ENCODE peak calls at places on chromosomes 4 and X, in six cellular contexts. B, G, H, I, D and Y are unnamed samples.

GRCh38 chrX:11968470-11968869 is 169.8 kb upstream of the FRMPD4 start:
- DNase-seq in G (peak; percentile 17), B (no peak), D (no peak), H (no peak), I (no peak), Y (no peak)

GRCh38 chr4:4875147-4875546 is 15.7 kb downstream of the MSX1 start:
- DNase-seq in I (peak; percentile 14), G (no peak), B (no peak), H (no peak), D (no peak), Y (no peak)

GRCh38 chr4:123924536-123924935 is 527.9 kb downstream of the SPRY1 start:
- DNase-seq in D (no peak), G (no peak), B (no peak), H (no peak), I (no peak), Y (no peak)

GRCh38 chrX:78168065-78168464 is 28.6 kb upstream of the TAF9B start:
- DNase-seq in H (no peak), B (no peak), D (no peak), G (no peak), I (no peak), Y (no peak)

GRCh38 chr4:109721033-109721432 is 8.8 kb downstream of the PLA2G12A start:
- DNase-seq in G (no peak), I (no peak), H (no peak), D (no peak), B (no peak), Y (no peak)

GRCh38 chrX:68719904-68720614 is 72.6 kb downstream of the STARD8 start:
- DNase-seq in D (no peak), G (peak; percentile 32), H (no peak), I (peak; percentile 17), B (no peak), Y (peak; percentile 6)

GRCh38 chr4:81592698-81593097 is 121.0 kb upstream of the RASGEF1B start:
- DNase-seq in G (no peak), B (no peak), I (no peak), H (no peak), D (no peak), Y (no peak)

GRCh38 chrX:131801911-131802310 is 221.2 kb upstream of the STK26 start:
- DNase-seq in H (no peak), I (no peak), G (no peak), B (no peak), D (no peak), Y (no peak)

GRCh38 chrX:103789004-103789403 is 12.4 kb downstream of the PLP1 start:
- DNase-seq in H (no peak), G (no peak), I (no peak), D (peak; percentile 73), B (no peak), Y (peak; percentile 22)

GRCh38 chr4:11069581-11069980 is 359.1 kb downstream of the HS3ST1 start:
- DNase-seq in I (peak; percentile 34), D (no peak), B (no peak), H (no peak), G (no peak), Y (no peak)

GRCh38 chr4:140092094-140092820 is 61.7 kb downstream of the MAML3 start:
- DNase-seq in D (no peak), H (peak; percentile 74), I (peak; percentile 96), B (no peak), G (peak; percentile 78), Y (no peak)

GRCh38 chr4:74838746-74839370 is 44.5 kb upstream of the BTC start:
- DNase-seq in B (no peak), H (no peak), I (no peak), G (no peak), D (no peak), Y (no peak)

GRCh38 chr4:112916868-112917267 is 132.6 kb upstream of the ANK2 start:
- DNase-seq in G (peak; percentile 43), D (no peak), I (no peak), B (no peak), H (no peak), Y (no peak)

GRCh38 chrX:139290310-139290709 is 240.2 kb upstream of the F9 start:
- DNase-seq in G (no peak), B (no peak), I (no peak), D (no peak), H (no peak), Y (peak; percentile 65)

GRCh38 chr4:74357965-74358364 is 7.0 kb upstream of the EREG start:
- DNase-seq in D (no peak), H (no peak), I (no peak), G (no peak), B (no peak), Y (no peak)

GRCh38 chrX:131626681-131627296 is 82.9 kb downstream of the OR13H1 start:
- DNase-seq in I (peak; percentile 24), H (peak; percentile 4), D (no peak), B (peak; percentile 1), G (peak; percentile 40), Y (no peak)

GRCh38 chrX:96372313-96373046 is 312.2 kb upstream of the DIAPH2 start:
- DNase-seq in D (peak; percentile 21), G (peak; percentile 67), B (peak; percentile 1), H (peak; percentile 38), I (peak; percentile 63), Y (peak; percentile 59)

GRCh38 chrX:13120017-13120416 is 75.6 kb upstream of the FAM9C start:
- DNase-seq in I (peak; percentile 9), G (no peak), B (no peak), D (no peak), H (no peak), Y (no peak)

GRCh38 chr4:168848977-168849687 is 160.9 kb downstream of the CBR4 start:
- DNase-seq in H (peak; percentile 20), B (no peak), I (peak; percentile 74), D (no peak), G (peak; percentile 40), Y (no peak)

GRCh38 chr4:86050516-86050915 is 309.3 kb downstream of the MAPK10 start:
- DNase-seq in D (no peak), B (no peak), G (no peak), H (no peak), I (no peak), Y (no peak)

GRCh38 chrX:16807976-16808542 is 21.8 kb downstream of the TXLNG start:
- DNase-seq in I (no peak), B (no peak), D (no peak), G (no peak), H (no peak), Y (no peak)

GRCh38 chrX:154298312-154298711 is 2.7 kb downstream of the TKTL1 start:
- DNase-seq in G (no peak), D (peak; percentile 37), H (no peak), I (no peak), B (no peak), Y (peak; percentile 92)

GRCh38 chrX:11704725-11705495 is 39.2 kb upstream of the ARHGAP6 start:
- DNase-seq in H (no peak), D (no peak), G (peak; percentile 1), B (no peak), I (no peak), Y (no peak)

GRCh38 chr4:158159054-158159717 is 13.6 kb downstream of the GASK1B start:
- DNase-seq in D (no peak), H (no peak), B (no peak), I (no peak), G (no peak), Y (peak; percentile 11)

GRCh38 chr4:155787113-155787710 is 28.4 kb downstream of the GUCY1B1 start:
- DNase-seq in H (peak; percentile 65), D (peak; percentile 18), B (peak; percentile 44), I (peak; percentile 63), G (peak; percentile 77), Y (peak; percentile 80)

GRCh38 chrX:13059269-13059668 is 14.8 kb upstream of the FAM9C start:
- DNase-seq in D (no peak), H (no peak), G (no peak), I (no peak), B (no peak), Y (no peak)

DNA sequence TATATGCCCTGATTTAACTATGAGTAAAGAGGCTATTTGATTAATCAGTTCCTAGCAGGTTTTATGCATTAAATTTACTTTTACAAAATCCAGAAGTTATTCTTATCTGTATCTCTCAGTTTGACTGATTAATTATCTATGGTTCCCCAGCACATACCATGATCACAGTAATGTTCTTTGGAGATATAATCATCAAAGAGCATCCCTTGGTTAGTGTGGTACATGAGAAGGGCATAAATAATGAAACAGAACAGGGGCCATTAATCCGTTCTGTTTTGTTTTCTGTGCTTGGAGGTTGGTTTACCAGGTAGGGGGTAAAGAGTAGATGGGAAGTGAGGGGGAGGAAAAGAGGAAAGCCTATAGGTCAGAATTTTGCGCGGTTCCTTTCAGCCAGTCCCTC is 718.7 kb upstream of the TENM3 start:
- DNase-seq in B (no peak), D (no peak), H (peak; percentile 39), I (no peak), G (no peak), Y (no peak)
- TF ChIP-seq EZH2phosphoT487 in B (no peak), D (no peak), H (no peak), I (no peak), G (no peak), Y (no peak)

GRCh38 chr4:187301923-187302322 is 578.3 kb upstream of the FAT1 start:
- DNase-seq in I (no peak), H (no peak), B (no peak), G (no peak), D (no peak), Y (no peak)
- H2AFZ ChIP-seq in I (no peak overlapping the region), H (peak overlapping the region; percentile 58), B (no peak overlapping the region), G (peak overlapping the region; percentile 16), D (peak overlapping the region; percentile 81), Y (no peak overlapping the region)

GRCh38 chr4:102338405-102338804 is 6.9 kb downstream of the SLC39A8 start:
- DNase-seq in I (no peak), B (no peak), H (no peak), D (no peak), G (no peak), Y (no peak)
- H3K27ac ChIP-seq in I (no peak overlapping the region), B (no peak overlapping the region), H (no peak overlapping the region), D (no peak overlapping the region), G (no peak overlapping the region), Y (no peak overlapping the region)

GRCh38 chr4:125833-126232 is 1.5 kb downstream of the ZNF718 start:
- DNase-seq in I (peak; percentile 1), H (no peak), D (no peak), B (no peak), G (peak; percentile 39), Y (no peak)
- TF ChIP-seq EZH2phosphoT487 in I (no peak), H (no peak), D (no peak), B (no peak), G (no peak), Y (no peak)

DNA sequence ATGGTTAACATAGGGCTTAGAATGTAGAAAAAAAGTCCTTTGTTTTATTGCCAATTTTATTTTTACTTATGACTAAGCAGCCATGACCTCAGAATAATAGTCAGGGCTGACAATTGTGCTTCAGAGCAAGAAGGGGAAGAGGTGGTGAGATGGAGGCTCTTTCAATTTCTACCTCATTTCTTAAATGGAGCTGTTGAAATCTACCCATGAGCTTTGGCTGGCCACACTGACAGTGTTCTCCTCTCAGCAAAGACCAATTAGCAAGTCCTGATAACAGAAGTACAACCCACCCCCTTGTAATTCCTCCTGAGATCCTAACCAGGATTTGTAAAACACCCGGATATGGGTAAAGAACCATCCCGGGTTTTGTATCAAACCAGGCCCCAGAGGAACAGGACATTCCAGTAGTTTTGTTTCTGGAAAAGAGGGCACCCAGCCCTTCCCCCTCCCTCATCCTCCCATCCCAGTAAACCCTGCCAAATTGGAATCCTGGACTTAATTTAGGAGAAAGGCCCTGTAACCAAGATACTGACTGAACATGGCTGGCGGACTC is at the start of gene HEPH:
- DNase-seq in B (no peak), H (no peak), I (peak; percentile 65), G (peak; percentile 68), D (no peak), Y (no peak)
- H2AFZ ChIP-seq in B (no peak within 1 kb of the TSS), H (no peak within 1 kb of the TSS), I (peak within 1 kb of the TSS; percentile 4), G (peak within 1 kb of the TSS; percentile 19), D (no peak within 1 kb of the TSS), Y (no peak within 1 kb of the TSS)